ENCODE peak calls at places on chromosome 7, in nine cellular contexts. D is GM23338, P is GM23248, G is neural progenitor cell, Z is hepatocyte, C is HCT116, K is PC-3, B is SK-N-SH, V is MM.1S. S is an unnamed sample.

GRCh38 chr7:24980695-24981543 is 941 bp upstream of the OSBPL3 start:
- DNase-seq in D (peak; percentile 45), Z (peak; percentile 76), B (no peak), K (peak; percentile 35), P (peak; percentile 73), V (peak; percentile 67), G (peak; percentile 44), C (no peak), S (peak; percentile 71)

GRCh38 chr7:157616426-157616825 is 279.6 kb downstream of the DNAJB6 start:
- DNase-seq in C (no peak), B (no peak), K (no peak), D (no peak), P (no peak), G (no peak), V (no peak), Z (no peak), S (no peak)

GRCh38 chr7:125173571-125173970 is 243.9 kb upstream of the POT1 start:
- DNase-seq in Z (no peak), C (no peak), P (no peak), G (no peak), K (peak; percentile 9), V (no peak), D (no peak), B (no peak), S (no peak)

GRCh38 chr7:42550706-42551470 is 313.9 kb upstream of the GLI3 start:
- DNase-seq in D (no peak), C (no peak), V (no peak), G (no peak), B (no peak), K (peak; percentile 63), P (peak; percentile 36), Z (no peak), S (no peak)

GRCh38 chr7:116689787-116690186 is 17.8 kb downstream of the MET start:
- DNase-seq in G (no peak), C (no peak), Z (no peak), P (peak; percentile 53), D (no peak), B (no peak), K (peak; percentile 84), V (no peak), S (peak; percentile 13)

GRCh38 chr7:87960244-87960643 is 26.2 kb downstream of the ADAM22 start:
- DNase-seq in P (no peak), C (no peak), D (no peak), Z (no peak), G (no peak), B (no peak), K (no peak), V (no peak), S (no peak)

GRCh38 chr7:142380064-142380463 is 122.2 kb upstream of the PRSS58 start:
- DNase-seq in B (no peak), D (no peak), K (no peak), Z (no peak), C (no peak), P (no peak), V (no peak), G (peak; percentile 3), S (no peak)

GRCh38 chr7:76333388-76334101 is 25.2 kb downstream of the YWHAG start:
- DNase-seq in G (no peak), Z (no peak), D (no peak), K (no peak), P (no peak), C (no peak), B (no peak), V (no peak), S (no peak)

GRCh38 chr7:52273685-52274610 is 761.5 kb upstream of the POM121L12 start:
- DNase-seq in G (no peak), V (no peak), D (peak; percentile 72), K (no peak), B (no peak), P (no peak), C (no peak), Z (no peak), S (no peak)

GRCh38 chr7:11831727-11832495 is at the start of gene THSD7A:
- DNase-seq in G (peak; percentile 78), V (peak; percentile 51), B (peak; percentile 92), C (no peak), K (peak; percentile 56), D (peak; percentile 71), Z (peak; percentile 80), P (peak; percentile 69), S (no peak)

GRCh38 chr7:102875700-102876192 is 37.1 kb upstream of the LRRC17 start:
- DNase-seq in K (peak; percentile 97), C (peak; percentile 98), G (no peak), B (no peak), P (peak; percentile 99), Z (peak; percentile 81), D (no peak), V (no peak), S (no peak)

GRCh38 chr7:147803625-147804024 is 786.9 kb upstream of the C7orf33 start:
- DNase-seq in V (no peak), C (no peak), G (peak; percentile 74), D (no peak), P (no peak), K (no peak), Z (no peak), B (peak; percentile 73), S (no peak)

GRCh38 chr7:94057955-94058354 is 53.8 kb upstream of the BET1 start:
- DNase-seq in P (no peak), G (no peak), V (no peak), D (no peak), Z (no peak), B (no peak), K (no peak), C (no peak), S (no peak)

DNA sequence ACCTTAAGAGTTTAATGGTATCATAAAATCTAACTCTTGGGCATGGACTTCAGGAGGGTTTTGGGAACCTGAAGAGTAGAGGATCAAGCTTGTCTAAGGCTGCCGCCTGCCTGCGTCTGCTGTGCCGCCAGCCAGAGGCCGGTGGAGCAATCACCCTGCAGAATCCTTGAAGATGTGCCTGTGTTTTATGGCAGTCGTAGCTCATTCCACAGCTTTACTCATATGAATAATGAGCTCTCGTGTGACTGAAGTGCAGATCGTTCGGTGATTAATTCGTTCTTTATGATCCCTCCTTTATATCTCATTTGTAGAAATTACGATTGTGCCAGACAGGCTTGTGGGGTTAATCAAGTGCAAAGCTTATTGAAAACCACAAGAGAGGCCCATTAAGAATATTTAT is 100.8 kb downstream of the ACTR3B start:
- DNase-seq in K (no peak), C (no peak), B (no peak), V (no peak), P (no peak), G (no peak), D (no peak), Z (no peak), S (no peak)
- TF ChIP-seq EZH2phosphoT487 in K (no peak), C (no peak), B (no peak), V (no peak), P (no peak), G (no peak), D (no peak), Z (no peak), S (no peak)

GRCh38 chr7:46745700-46746090 is 824.6 kb upstream of the IGFBP3 start:
- DNase-seq in P (peak; percentile 36), Z (no peak), G (no peak), D (no peak), B (no peak), V (no peak), C (no peak), K (peak; percentile 2), S (no peak)
- H3K4me1 ChIP-seq in P (peaks cover 25% of the 10 kb centered on the region), Z (peaks cover 2% of the 10 kb centered on the region), G (no peaks in the 10 kb centered on the region), D (no peaks in the 10 kb centered on the region), B (peaks cover 15% of the 10 kb centered on the region), V (no peaks in the 10 kb centered on the region), C (peaks cover 14% of the 10 kb centered on the region), K (peaks cover 26% of the 10 kb centered on the region), S (no peaks in the 10 kb centered on the region)

DNA sequence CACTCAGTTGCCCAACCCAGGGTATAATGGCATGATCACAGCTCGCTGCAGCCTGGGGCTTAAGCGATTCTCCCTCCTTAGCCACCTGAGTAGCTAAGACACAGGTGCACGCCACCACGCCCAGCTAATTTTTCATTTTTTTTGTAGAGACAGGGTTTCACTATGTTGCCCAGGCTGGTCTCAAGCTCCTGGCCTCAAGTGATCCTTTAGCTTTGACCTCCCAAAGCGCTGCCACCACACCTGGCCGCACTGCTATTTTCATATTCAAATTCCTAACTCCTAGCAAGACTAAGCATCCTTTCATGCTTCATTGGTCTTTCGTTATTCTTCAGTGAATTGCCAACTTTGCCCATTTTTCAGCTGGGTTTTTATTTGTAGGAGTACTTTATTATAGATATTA is 30.4 kb upstream of the DAGLB start:
- DNase-seq in C (no peak), D (no peak), V (no peak), G (no peak), P (no peak), Z (no peak), K (no peak), B (no peak), S (peak; percentile 18)
- TF ChIP-seq EZH2phosphoT487 in C (no peak), D (no peak), V (no peak), G (no peak), P (no peak), Z (no peak), K (no peak), B (no peak), S (no peak)

GRCh38 chr7:26555971-26556830 is 264.5 kb downstream of the SNX10 start:
- DNase-seq in C (no peak), D (no peak), V (no peak), G (no peak), K (no peak), P (no peak), B (peak; percentile 39), Z (no peak), S (no peak)

GRCh38 chr7:26562841-26563240 is 271.2 kb downstream of the SNX10 start:
- DNase-seq in K (no peak), V (no peak), C (no peak), D (no peak), G (no peak), Z (no peak), P (no peak), B (no peak), S (no peak)

DNA sequence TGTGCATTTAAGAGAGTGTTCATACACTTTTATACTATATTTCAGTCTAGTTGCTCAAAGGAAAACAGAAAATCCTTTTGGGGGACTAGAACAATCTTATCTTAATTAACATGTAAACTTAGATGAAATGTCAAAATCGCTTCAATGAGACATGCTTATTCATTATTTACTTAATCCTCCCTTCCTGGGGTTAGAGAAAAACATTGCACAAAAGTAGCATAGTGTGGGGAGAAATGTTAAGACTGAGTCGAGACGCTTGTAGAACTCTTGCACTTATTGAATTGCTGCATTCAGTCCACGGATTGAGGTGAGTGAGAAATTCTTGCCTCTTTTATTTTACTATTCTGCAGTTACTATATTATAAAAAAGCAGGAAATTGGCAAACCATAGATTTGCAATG is 269.2 kb downstream of the SNX10 start:
- DNase-seq in Z (no peak), V (no peak), B (no peak), G (no peak), K (peak; percentile 71), C (no peak), P (no peak), D (no peak), S (no peak)
- H3K4me1 ChIP-seq in Z (no peaks in the 10 kb centered on the region), V (no peaks in the 10 kb centered on the region), B (peaks cover 6% of the 10 kb centered on the region), G (no peaks in the 10 kb centered on the region), K (peaks cover 24% of the 10 kb centered on the region), C (no peaks in the 10 kb centered on the region), P (no peaks in the 10 kb centered on the region), D (no peaks in the 10 kb centered on the region), S (no peaks in the 10 kb centered on the region)

S was measured in OCI-LY7.